ENCODE peak calls at places on chromosomes 6 and 20, in six cellular contexts. One of them, this sample, is unnamed.
A peak's percentile ranks its signal among the peaks of the same experiment; 100 is the strongest.

GRCh38 chr20:44465001-44465560 is 10.6 kb upstream of the TTPAL start:
- DNase-seq in GM04504: no peak
- DNase-seq in activated T-helper 1 cell treated with Interleukin-2 at 50 U/mL for 16 hours: no peak
- DNase-seq in pulmonary artery endothelial cell: no peak
- DNase-seq in A549: no peak
- DNase-seq in SW 1271: no peak
- DNase-seq in this sample: no peak

GRCh38 chr6:149293244-149293643 is 24.3 kb upstream of the TAB2 start:
- DNase-seq in A549: no peak
- DNase-seq in GM04504: no peak
- DNase-seq in activated T-helper 1 cell treated with Interleukin-2 at 50 U/mL for 16 hours: no peak
- DNase-seq in pulmonary artery endothelial cell: no peak
- DNase-seq in SW 1271: no peak
- DNase-seq in this sample: no peak

GRCh38 chr20:29300579-29301551 is 1956.6 kb upstream of the DEFB115 start:
- DNase-seq in SW 1271: no peak
- DNase-seq in GM04504: no peak
- DNase-seq in activated T-helper 1 cell treated with Interleukin-2 at 50 U/mL for 16 hours: no peak
- DNase-seq in pulmonary artery endothelial cell: no peak
- DNase-seq in A549: no peak
- DNase-seq in this sample: no peak

GRCh38 chr6:145276746-145277145 is 458.6 kb downstream of the EPM2A start:
- DNase-seq in GM04504: peak; percentile 12
- DNase-seq in SW 1271: no peak
- DNase-seq in activated T-helper 1 cell treated with Interleukin-2 at 50 U/mL for 16 hours: no peak
- DNase-seq in A549: no peak
- DNase-seq in pulmonary artery endothelial cell: no peak
- DNase-seq in this sample: no peak

GRCh38 chr6:79570129-79570801 is 33.0 kb upstream of the LCA5 start:
- DNase-seq in A549: no peak
- DNase-seq in activated T-helper 1 cell treated with Interleukin-2 at 50 U/mL for 16 hours: no peak
- DNase-seq in SW 1271: no peak
- DNase-seq in GM04504: no peak
- DNase-seq in pulmonary artery endothelial cell: peak; percentile 27
- DNase-seq in this sample: no peak

GRCh38 chr6:4916954-4917561 is 86.8 kb downstream of the RPP40 start:
- DNase-seq in activated T-helper 1 cell treated with Interleukin-2 at 50 U/mL for 16 hours: no peak
- DNase-seq in GM04504: no peak
- DNase-seq in SW 1271: no peak
- DNase-seq in A549: no peak
- DNase-seq in pulmonary artery endothelial cell: no peak
- DNase-seq in this sample: no peak

GRCh38 chr6:53956068-53956711 is 155.1 kb upstream of the MLIP start:
- DNase-seq in activated T-helper 1 cell treated with Interleukin-2 at 50 U/mL for 16 hours: no peak
- DNase-seq in SW 1271: no peak
- DNase-seq in GM04504: peak; percentile 36
- DNase-seq in A549: peak; percentile 74
- DNase-seq in pulmonary artery endothelial cell: peak; percentile 46
- DNase-seq in this sample: no peak

GRCh38 chr6:143513410-143513809 is 1.9 kb upstream of the FUCA2 start:
- DNase-seq in SW 1271: no peak
- DNase-seq in GM04504: no peak
- DNase-seq in A549: peak; percentile 18
- DNase-seq in activated T-helper 1 cell treated with Interleukin-2 at 50 U/mL for 16 hours: peak; percentile 20
- DNase-seq in pulmonary artery endothelial cell: no peak
- DNase-seq in this sample: peak; percentile 33

GRCh38 chr6:159760602-159761057 is 1.2 kb upstream of the ACAT2 start:
- DNase-seq in SW 1271: peak; percentile 46
- DNase-seq in A549: peak; percentile 16
- DNase-seq in pulmonary artery endothelial cell: peak; percentile 39
- DNase-seq in activated T-helper 1 cell treated with Interleukin-2 at 50 U/mL for 16 hours: no peak
- DNase-seq in GM04504: no peak
- DNase-seq in this sample: no peak

GRCh38 chr20:53394433-53394832 is 199.2 kb downstream of the ZNF217 start:
- DNase-seq in pulmonary artery endothelial cell: no peak
- DNase-seq in SW 1271: no peak
- DNase-seq in activated T-helper 1 cell treated with Interleukin-2 at 50 U/mL for 16 hours: no peak
- DNase-seq in A549: no peak
- DNase-seq in GM04504: no peak
- DNase-seq in this sample: no peak

GRCh38 chr20:13200767-13201500 is 20.1 kb upstream of the ISM1 start:
- DNase-seq in SW 1271: no peak
- DNase-seq in pulmonary artery endothelial cell: no peak
- DNase-seq in GM04504: no peak
- DNase-seq in activated T-helper 1 cell treated with Interleukin-2 at 50 U/mL for 16 hours: no peak
- DNase-seq in A549: no peak
- DNase-seq in this sample: no peak

GRCh38 chr20:41135187-41135887 is 2.0 kb upstream of the PLCG1 start:
- DNase-seq in A549: peak; percentile 44
- DNase-seq in activated T-helper 1 cell treated with Interleukin-2 at 50 U/mL for 16 hours: peak; percentile 46
- DNase-seq in GM04504: no peak
- DNase-seq in pulmonary artery endothelial cell: no peak
- DNase-seq in SW 1271: no peak
- DNase-seq in this sample: peak; percentile 53

GRCh38 chr6:125200986-125201385 is 47.4 kb downstream of the TPD52L1 start:
- DNase-seq in A549: no peak
- DNase-seq in GM04504: no peak
- DNase-seq in SW 1271: no peak
- DNase-seq in pulmonary artery endothelial cell: no peak
- DNase-seq in activated T-helper 1 cell treated with Interleukin-2 at 50 U/mL for 16 hours: no peak
- DNase-seq in this sample: no peak

GRCh38 chr20:17827759-17828559 is 128.2 kb downstream of the BANF2 start:
- DNase-seq in pulmonary artery endothelial cell: no peak
- DNase-seq in A549: no peak
- DNase-seq in GM04504: no peak
- DNase-seq in SW 1271: no peak
- DNase-seq in activated T-helper 1 cell treated with Interleukin-2 at 50 U/mL for 16 hours: no peak
- DNase-seq in this sample: no peak

GRCh38 chr6:96301023-96301422 is 220.6 kb upstream of the UFL1 start:
- DNase-seq in pulmonary artery endothelial cell: no peak
- DNase-seq in A549: no peak
- DNase-seq in SW 1271: no peak
- DNase-seq in GM04504: no peak
- DNase-seq in activated T-helper 1 cell treated with Interleukin-2 at 50 U/mL for 16 hours: no peak
- DNase-seq in this sample: no peak

GRCh38 chr20:33531047-33531877 is 41.4 kb downstream of the CBFA2T2 start:
- DNase-seq in pulmonary artery endothelial cell: no peak
- DNase-seq in activated T-helper 1 cell treated with Interleukin-2 at 50 U/mL for 16 hours: no peak
- DNase-seq in SW 1271: no peak
- DNase-seq in A549: no peak
- DNase-seq in GM04504: no peak
- DNase-seq in this sample: no peak

GRCh38 chr20:52683761-52684160 is 288.4 kb upstream of the TSHZ2 start:
- DNase-seq in A549: no peak
- DNase-seq in activated T-helper 1 cell treated with Interleukin-2 at 50 U/mL for 16 hours: no peak
- DNase-seq in SW 1271: no peak
- DNase-seq in GM04504: no peak
- DNase-seq in pulmonary artery endothelial cell: no peak
- DNase-seq in this sample: no peak

GRCh38 chr20:46027245-46027853 is 1.7 kb upstream of the SLC12A5 start:
- DNase-seq in activated T-helper 1 cell treated with Interleukin-2 at 50 U/mL for 16 hours: no peak
- DNase-seq in A549: peak; percentile 42
- DNase-seq in SW 1271: no peak
- DNase-seq in GM04504: peak; percentile 26
- DNase-seq in pulmonary artery endothelial cell: no peak
- DNase-seq in this sample: no peak

GRCh38 chr20:32570401-32571190 is 14.5 kb downstream of the NOL4L start:
- DNase-seq in SW 1271: no peak
- DNase-seq in A549: no peak
- DNase-seq in activated T-helper 1 cell treated with Interleukin-2 at 50 U/mL for 16 hours: no peak
- DNase-seq in pulmonary artery endothelial cell: no peak
- DNase-seq in GM04504: no peak
- DNase-seq in this sample: no peak

GRCh38 chr6:168526841-168527281 is 85.9 kb downstream of the SMOC2 start:
- DNase-seq in GM04504: no peak
- DNase-seq in pulmonary artery endothelial cell: peak; percentile 44
- DNase-seq in SW 1271: no peak
- DNase-seq in activated T-helper 1 cell treated with Interleukin-2 at 50 U/mL for 16 hours: no peak
- DNase-seq in A549: no peak
- DNase-seq in this sample: no peak

GRCh38 chr6:148064406-148065134 is 278.1 kb upstream of the SASH1 start:
- DNase-seq in SW 1271: no peak
- DNase-seq in GM04504: no peak
- DNase-seq in activated T-helper 1 cell treated with Interleukin-2 at 50 U/mL for 16 hours: no peak
- DNase-seq in A549: no peak
- DNase-seq in pulmonary artery endothelial cell: peak; percentile 93
- DNase-seq in this sample: no peak